ENCODE peak calls at places on chromosomes 4 and X, in seven cellular contexts. P is uterus; R is GM06990; M is CD8-positive, alpha-beta memory T cell; Q is H4; S is dorsolateral prefrontal cortex; T is T-helper 2 cell. L is an unnamed sample.

GRCh38 chr4:153161599-153161971 is 42.7 kb upstream of the TRIM2 start:
- DNase-seq in Q (no peak), S (no peak), R (no peak), M (no peak), T (no peak), P (no peak), L (no peak)

GRCh38 chr4:186032259-186032658 is 36.7 kb upstream of the TLR3 start:
- DNase-seq in R (no peak), M (no peak), P (no peak), Q (no peak), T (no peak), S (no peak), L (no peak)

GRCh38 chr4:127978930-127979329 is 13.7 kb downstream of the ABHD18 start:
- DNase-seq in M (no peak), T (no peak), Q (no peak), P (no peak), R (no peak), S (no peak), L (no peak)

GRCh38 chrX:113059714-113060113 is 219.1 kb upstream of the AMOT start:
- DNase-seq in T (no peak), R (no peak), S (no peak), Q (peak; percentile 69), P (no peak), M (no peak), L (no peak)

GRCh38 chrX:142637206-142637605 is 388.5 kb upstream of the SPANXN4 start:
- DNase-seq in R (no peak), S (no peak), P (no peak), Q (no peak), M (no peak), T (no peak), L (no peak)

GRCh38 chr4:31088600-31089230 is 368.5 kb downstream of the PCDH7 start:
- DNase-seq in S (no peak), R (no peak), M (no peak), T (no peak), Q (peak; percentile 82), P (no peak), L (no peak)

GRCh38 chr4:65819192-65819591 is 148.9 kb upstream of the EPHA5 start:
- DNase-seq in S (no peak), Q (no peak), M (no peak), R (no peak), P (no peak), T (no peak), L (no peak)

GRCh38 chr4:153099391-153100140 is 104.7 kb upstream of the TRIM2 start:
- DNase-seq in Q (no peak), S (no peak), T (no peak), M (no peak), R (no peak), P (no peak), L (no peak)

GRCh38 chrX:129540068-129540653 is at the start of gene OCRL:
- DNase-seq in R (peak; percentile 67), T (peak; percentile 45), M (peak; percentile 4), Q (peak; percentile 41), S (peak; percentile 64), P (peak; percentile 71), L (peak; percentile 19)

GRCh38 chr4:153905231-153905630 is 116.3 kb upstream of the SFRP2 start:
- DNase-seq in P (no peak), Q (no peak), T (no peak), R (no peak), S (peak; percentile 41), M (no peak), L (no peak)

GRCh38 chr4:158894826-158895225 is 126.0 kb downstream of the FNIP2 start:
- DNase-seq in R (no peak), T (no peak), M (no peak), Q (no peak), S (no peak), P (no peak), L (no peak)

GRCh38 chrX:11664211-11664888 is 1.4 kb downstream of the ARHGAP6 start:
- DNase-seq in M (no peak), Q (no peak), P (peak; percentile 26), R (peak; percentile 17), S (no peak), T (no peak), L (no peak)

GRCh38 chr4:14844059-14844458 is 158.2 kb upstream of the CPEB2 start:
- DNase-seq in Q (no peak), P (no peak), M (no peak), S (no peak), T (no peak), R (peak; percentile 25), L (no peak)

GRCh38 chr4:146335763-146336412 is 121.5 kb downstream of the REELD1 start:
- DNase-seq in P (no peak), Q (peak; percentile 17), S (no peak), T (no peak), M (no peak), R (no peak), L (no peak)

GRCh38 chr4:56655209-56655626 is 25.9 kb downstream of the HOPX start:
- DNase-seq in M (peak; percentile 21), T (no peak), R (no peak), P (peak; percentile 53), Q (no peak), S (peak; percentile 47), L (no peak)

GRCh38 chrX:41634284-41634683 is 54.5 kb upstream of the GPR34 start:
- DNase-seq in P (no peak), T (no peak), R (no peak), S (no peak), M (no peak), Q (no peak), L (no peak)

GRCh38 chrX:55919367-55920221 is 202.0 kb downstream of the RRAGB start:
- DNase-seq in Q (no peak), S (no peak), M (no peak), T (no peak), R (peak; percentile 82), P (no peak), L (no peak)

GRCh38 chr4:2797545-2798305 is 4.8 kb downstream of the SH3BP2 start:
- DNase-seq in M (peak; percentile 34), R (peak; percentile 42), P (no peak), S (no peak), Q (no peak), T (peak; percentile 89), L (no peak)

GRCh38 chr4:124111922-124112321 is 600.6 kb downstream of the ANKRD50 start:
- DNase-seq in Q (peak; percentile 58), T (peak; percentile 1), S (no peak), R (no peak), M (no peak), P (no peak), L (no peak)

GRCh38 chrX:104419211-104419610 is 146.8 kb upstream of the IL1RAPL2 start:
- DNase-seq in Q (no peak), S (no peak), P (no peak), M (no peak), R (no peak), T (no peak), L (no peak)

GRCh38 chr4:38859501-38859900 is 2.9 kb upstream of the TLR6 start:
- DNase-seq in P (no peak), S (no peak), Q (no peak), R (no peak), M (no peak), T (no peak), L (no peak)

GRCh38 chrX:84118769-84119168 is 69.2 kb downstream of the RPS6KA6 start:
- DNase-seq in P (no peak), Q (no peak), M (no peak), S (no peak), R (no peak), T (no peak), L (no peak)

GRCh38 chr4:7301846-7302630 is 109.7 kb downstream of the SORCS2 start:
- DNase-seq in M (no peak), S (no peak), Q (no peak), P (no peak), R (no peak), T (no peak), L (no peak)

GRCh38 chrX:102934624-102935023 is 2.4 kb upstream of the RAB40AL start:
- DNase-seq in T (peak; percentile 23), Q (peak; percentile 10), S (peak; percentile 10), M (no peak), R (no peak), P (no peak), L (no peak)

GRCh38 chr4:61200991-61201526 is 933 bp downstream of the ADGRL3 start:
- DNase-seq in P (no peak), S (peak; percentile 42), T (peak; percentile 10), M (no peak), Q (no peak), R (no peak), L (no peak)

GRCh38 chrX:154374361-154375155 is at the start of gene FLNA:
- DNase-seq in P (peak; percentile 79), R (peak; percentile 65), M (no peak), Q (no peak), T (peak; percentile 27), S (no peak), L (no peak)

L was measured in effector memory CD8-positive, alpha-beta T cell.